ENCODE peak calls at places on chromosomes 2 and 18, in eight cellular contexts. One of them, this sample, is unnamed.

GRCh38 chr18:56329536-56329935 is 308.9 kb downstream of the TXNL1 start:
- DNase-seq in right lobe of liver: no peak
- DNase-seq in tibial artery: no peak
- DNase-seq in heart right ventricle: no peak
- DNase-seq in astrocyte of the spinal cord: no peak
- DNase-seq in GM13977: no peak
- DNase-seq in psoas muscle: no peak
- DNase-seq in left lung: no peak
- DNase-seq in this sample: no peak

GRCh38 chr18:13879937-13880336 is 35.4 kb downstream of the MC2R start:
- DNase-seq in tibial artery: no peak
- DNase-seq in right lobe of liver: no peak
- DNase-seq in heart right ventricle: no peak
- DNase-seq in astrocyte of the spinal cord: no peak
- DNase-seq in psoas muscle: no peak
- DNase-seq in left lung: no peak
- DNase-seq in GM13977: no peak
- DNase-seq in this sample: no peak

GRCh38 chr2:196376984-196377877 is 205.9 kb upstream of the STK17B start:
- DNase-seq in GM13977: peak
- DNase-seq in heart right ventricle: no peak
- DNase-seq in psoas muscle: no peak
- DNase-seq in astrocyte of the spinal cord: peak
- DNase-seq in tibial artery: no peak
- DNase-seq in right lobe of liver: no peak
- DNase-seq in left lung: no peak
- DNase-seq in this sample: no peak

GRCh38 chr2:53784431-53784830 is 2.3 kb downstream of the ASB3 start:
- DNase-seq in psoas muscle: no peak
- DNase-seq in astrocyte of the spinal cord: no peak
- DNase-seq in heart right ventricle: no peak
- DNase-seq in right lobe of liver: no peak
- DNase-seq in GM13977: no peak
- DNase-seq in tibial artery: no peak
- DNase-seq in left lung: no peak
- DNase-seq in this sample: no peak

GRCh38 chr18:79637181-79637920 is 42.3 kb upstream of the CTDP1 start:
- DNase-seq in GM13977: no peak
- DNase-seq in right lobe of liver: no peak
- DNase-seq in psoas muscle: no peak
- DNase-seq in left lung: peak
- DNase-seq in heart right ventricle: no peak
- DNase-seq in astrocyte of the spinal cord: no peak
- DNase-seq in tibial artery: no peak
- DNase-seq in this sample: no peak

GRCh38 chr2:201821080-201821479 is 14.7 kb downstream of the CDK15 start:
- DNase-seq in astrocyte of the spinal cord: no peak
- DNase-seq in right lobe of liver: no peak
- DNase-seq in left lung: no peak
- DNase-seq in GM13977: no peak
- DNase-seq in heart right ventricle: no peak
- DNase-seq in psoas muscle: no peak
- DNase-seq in tibial artery: no peak
- DNase-seq in this sample: no peak

GRCh38 chr18:35236964-35237363 is 3.9 kb upstream of the ZNF397 start:
- DNase-seq in psoas muscle: no peak
- DNase-seq in left lung: no peak
- DNase-seq in tibial artery: no peak
- DNase-seq in right lobe of liver: no peak
- DNase-seq in GM13977: no peak
- DNase-seq in astrocyte of the spinal cord: no peak
- DNase-seq in heart right ventricle: no peak
- DNase-seq in this sample: no peak

GRCh38 chr2:53715568-53715967 is 52.0 kb upstream of the CHAC2 start:
- DNase-seq in astrocyte of the spinal cord: peak
- DNase-seq in psoas muscle: no peak
- DNase-seq in right lobe of liver: no peak
- DNase-seq in heart right ventricle: no peak
- DNase-seq in GM13977: no peak
- DNase-seq in tibial artery: no peak
- DNase-seq in left lung: no peak
- DNase-seq in this sample: no peak

GRCh38 chr2:215606219-215606618 is 170.4 kb upstream of the FN1 start:
- DNase-seq in heart right ventricle: no peak
- DNase-seq in tibial artery: no peak
- DNase-seq in GM13977: no peak
- DNase-seq in psoas muscle: no peak
- DNase-seq in astrocyte of the spinal cord: no peak
- DNase-seq in right lobe of liver: no peak
- DNase-seq in left lung: no peak
- DNase-seq in this sample: no peak

GRCh38 chr2:234952270-234953115 is 676 bp downstream of the SH3BP4 start:
- DNase-seq in heart right ventricle: peak
- DNase-seq in tibial artery: no peak
- DNase-seq in psoas muscle: no peak
- DNase-seq in right lobe of liver: no peak
- DNase-seq in left lung: peak
- DNase-seq in GM13977: no peak
- DNase-seq in astrocyte of the spinal cord: no peak
- DNase-seq in this sample: peak

GRCh38 chr2:127641846-127642510 is 4.0 kb upstream of the GPR17 start:
- DNase-seq in heart right ventricle: no peak
- DNase-seq in right lobe of liver: no peak
- DNase-seq in astrocyte of the spinal cord: no peak
- DNase-seq in GM13977: no peak
- DNase-seq in tibial artery: no peak
- DNase-seq in psoas muscle: no peak
- DNase-seq in left lung: no peak
- DNase-seq in this sample: no peak

GRCh38 chr2:24632175-24632574 is 141.1 kb downstream of the NCOA1 start:
- DNase-seq in psoas muscle: no peak
- DNase-seq in tibial artery: no peak
- DNase-seq in left lung: no peak
- DNase-seq in GM13977: no peak
- DNase-seq in right lobe of liver: no peak
- DNase-seq in astrocyte of the spinal cord: no peak
- DNase-seq in heart right ventricle: no peak
- DNase-seq in this sample: no peak

GRCh38 chr2:48723125-48723524 is 32.4 kb downstream of the LHCGR start:
- DNase-seq in heart right ventricle: no peak
- DNase-seq in psoas muscle: no peak
- DNase-seq in GM13977: no peak
- DNase-seq in right lobe of liver: no peak
- DNase-seq in left lung: no peak
- DNase-seq in astrocyte of the spinal cord: peak
- DNase-seq in tibial artery: no peak
- DNase-seq in this sample: no peak

GRCh38 chr18:63138469-63139340 is 180.9 kb downstream of the BCL2 start:
- DNase-seq in psoas muscle: peak
- DNase-seq in right lobe of liver: no peak
- DNase-seq in astrocyte of the spinal cord: no peak
- DNase-seq in heart right ventricle: peak
- DNase-seq in GM13977: peak
- DNase-seq in tibial artery: no peak
- DNase-seq in left lung: no peak
- DNase-seq in this sample: no peak

GRCh38 chr2:120257522-120257921 is 4.9 kb downstream of the RALB start:
- DNase-seq in left lung: no peak
- DNase-seq in psoas muscle: no peak
- DNase-seq in tibial artery: no peak
- DNase-seq in heart right ventricle: peak
- DNase-seq in astrocyte of the spinal cord: no peak
- DNase-seq in GM13977: no peak
- DNase-seq in right lobe of liver: no peak
- DNase-seq in this sample: no peak

GRCh38 chr2:138209009-138209408 is 244.7 kb downstream of the HNMT start:
- DNase-seq in right lobe of liver: no peak
- DNase-seq in psoas muscle: no peak
- DNase-seq in astrocyte of the spinal cord: peak
- DNase-seq in heart right ventricle: no peak
- DNase-seq in left lung: no peak
- DNase-seq in GM13977: no peak
- DNase-seq in tibial artery: no peak
- DNase-seq in this sample: no peak

GRCh38 chr2:11585071-11585470 is 51.2 kb downstream of the GREB1 start:
- DNase-seq in tibial artery: peak
- DNase-seq in right lobe of liver: no peak
- DNase-seq in heart right ventricle: no peak
- DNase-seq in left lung: no peak
- DNase-seq in psoas muscle: no peak
- DNase-seq in astrocyte of the spinal cord: no peak
- DNase-seq in GM13977: no peak
- DNase-seq in this sample: no peak

DNA sequence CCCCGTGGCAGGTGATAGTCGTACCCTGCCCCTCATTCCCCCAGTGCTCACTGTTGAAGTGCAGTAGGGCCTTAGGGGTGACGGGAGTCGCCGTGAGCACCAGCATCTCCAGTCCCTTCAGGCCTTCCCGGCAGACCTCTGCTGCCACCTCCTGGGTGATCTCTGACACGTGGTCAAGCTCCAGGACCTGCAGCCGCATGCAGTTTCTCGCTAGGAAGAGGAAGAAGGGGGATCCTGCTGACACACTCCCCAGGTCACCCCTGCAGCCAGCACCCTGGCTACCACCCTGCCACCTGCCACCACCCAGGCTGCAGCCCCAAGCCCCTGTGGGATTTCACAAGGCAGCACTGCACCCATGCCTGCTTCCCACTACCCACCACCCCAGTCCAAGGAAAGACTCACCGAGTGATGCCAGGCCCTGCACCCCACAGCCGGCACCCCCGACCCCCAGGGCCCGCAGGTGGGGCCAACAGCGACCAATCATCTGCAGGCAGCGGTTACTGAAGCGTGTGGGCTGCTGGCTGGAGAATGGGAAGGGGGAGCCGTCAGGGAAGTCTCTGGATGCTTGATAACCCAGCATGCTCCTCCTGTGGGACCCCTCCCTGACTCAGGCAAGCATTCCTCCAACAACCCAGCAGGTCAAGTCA is 23.8 kb downstream of the FBXO41 start:
- DNase-seq in astrocyte of the spinal cord: peak
- DNase-seq in left lung: peak
- DNase-seq in right lobe of liver: no peak
- DNase-seq in heart right ventricle: peak
- DNase-seq in tibial artery: no peak
- DNase-seq in psoas muscle: peak
- DNase-seq in GM13977: no peak
- DNase-seq in this sample: peak
- TF ChIP-seq CTCF in astrocyte of the spinal cord: peak
- TF ChIP-seq CTCF in left lung: peak
- TF ChIP-seq CTCF in right lobe of liver: peak
- TF ChIP-seq CTCF in heart right ventricle: no peak
- TF ChIP-seq CTCF in tibial artery: no peak
- TF ChIP-seq CTCF in psoas muscle: peak
- TF ChIP-seq CTCF in GM13977: peak
- TF ChIP-seq CTCF in this sample: peak

DNA sequence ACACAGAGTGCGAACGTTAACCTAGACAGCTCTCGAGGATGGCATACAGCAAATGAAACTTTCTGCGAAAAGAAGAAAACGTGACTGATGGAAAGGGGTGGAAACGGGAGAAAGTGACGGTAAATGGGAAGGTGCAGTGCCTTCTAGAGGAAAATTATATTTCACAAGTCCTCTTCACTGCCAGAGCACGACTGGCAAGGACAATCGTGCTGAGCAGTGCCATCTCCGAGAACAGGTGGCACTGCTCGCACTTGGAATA is 425 bp downstream of the STAT1 start:
- DNase-seq in GM13977: no peak
- DNase-seq in astrocyte of the spinal cord: no peak
- DNase-seq in tibial artery: no peak
- DNase-seq in left lung: no peak
- DNase-seq in heart right ventricle: no peak
- DNase-seq in psoas muscle: no peak
- DNase-seq in right lobe of liver: no peak
- DNase-seq in this sample: no peak
- TF ChIP-seq CTCF in GM13977: no peak
- TF ChIP-seq CTCF in astrocyte of the spinal cord: no peak
- TF ChIP-seq CTCF in tibial artery: no peak
- TF ChIP-seq CTCF in left lung: no peak
- TF ChIP-seq CTCF in heart right ventricle: no peak
- TF ChIP-seq CTCF in psoas muscle: no peak
- TF ChIP-seq CTCF in right lobe of liver: no peak
- TF ChIP-seq CTCF in this sample: no peak

DNA sequence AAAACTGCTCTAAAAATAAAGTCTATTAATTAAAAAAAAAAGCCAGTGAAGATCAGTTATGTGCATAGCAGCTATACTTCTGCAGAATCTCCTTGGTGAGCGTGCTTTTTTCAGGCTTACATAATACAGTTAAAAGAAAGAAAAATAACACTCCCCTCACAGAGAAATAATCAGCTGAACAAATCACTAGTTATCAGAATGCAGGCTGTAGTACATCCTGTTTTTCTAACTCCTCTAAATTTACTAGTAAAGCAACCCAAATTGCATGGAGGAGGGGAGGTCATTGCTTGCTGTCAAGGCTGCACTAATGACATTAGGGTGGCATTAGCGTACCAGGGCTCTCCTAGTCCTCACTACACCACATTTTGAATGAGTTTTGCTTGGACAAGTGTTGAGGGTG is 192.2 kb downstream of the PLCL1 start:
- DNase-seq in right lobe of liver: no peak
- DNase-seq in GM13977: no peak
- DNase-seq in psoas muscle: no peak
- DNase-seq in tibial artery: no peak
- DNase-seq in heart right ventricle: no peak
- DNase-seq in left lung: no peak
- DNase-seq in astrocyte of the spinal cord: no peak
- DNase-seq in this sample: no peak
- TF ChIP-seq CTCF in right lobe of liver: no peak
- TF ChIP-seq CTCF in GM13977: no peak
- TF ChIP-seq CTCF in psoas muscle: no peak
- TF ChIP-seq CTCF in tibial artery: no peak
- TF ChIP-seq CTCF in heart right ventricle: no peak
- TF ChIP-seq CTCF in left lung: no peak
- TF ChIP-seq CTCF in astrocyte of the spinal cord: no peak
- TF ChIP-seq CTCF in this sample: no peak

GRCh38 chr2:796151-796955 is 119.1 kb upstream of the TMEM18 start:
- DNase-seq in psoas muscle: no peak
- DNase-seq in heart right ventricle: no peak
- DNase-seq in tibial artery: no peak
- DNase-seq in left lung: no peak
- DNase-seq in GM13977: no peak
- DNase-seq in right lobe of liver: no peak
- DNase-seq in astrocyte of the spinal cord: no peak
- DNase-seq in this sample: no peak

GRCh38 chr2:792687-793086 is 115.5 kb upstream of the TMEM18 start:
- DNase-seq in tibial artery: no peak
- DNase-seq in astrocyte of the spinal cord: no peak
- DNase-seq in psoas muscle: no peak
- DNase-seq in GM13977: no peak
- DNase-seq in right lobe of liver: no peak
- DNase-seq in left lung: no peak
- DNase-seq in heart right ventricle: no peak
- DNase-seq in this sample: no peak

GRCh38 chr2:793236-793635 is 116.0 kb upstream of the TMEM18 start:
- DNase-seq in tibial artery: no peak
- DNase-seq in astrocyte of the spinal cord: no peak
- DNase-seq in right lobe of liver: no peak
- DNase-seq in GM13977: no peak
- DNase-seq in left lung: no peak
- DNase-seq in heart right ventricle: no peak
- DNase-seq in psoas muscle: no peak
- DNase-seq in this sample: no peak

GRCh38 chr2:795245-796041 is 118.2 kb upstream of the TMEM18 start:
- DNase-seq in astrocyte of the spinal cord: no peak
- DNase-seq in tibial artery: no peak
- DNase-seq in left lung: no peak
- DNase-seq in right lobe of liver: no peak
- DNase-seq in heart right ventricle: no peak
- DNase-seq in GM13977: no peak
- DNase-seq in psoas muscle: peak
- DNase-seq in this sample: no peak

GRCh38 chr2:794554-795244 is 117.5 kb upstream of the TMEM18 start:
- DNase-seq in tibial artery: no peak
- DNase-seq in psoas muscle: no peak
- DNase-seq in GM13977: no peak
- DNase-seq in heart right ventricle: no peak
- DNase-seq in right lobe of liver: no peak
- DNase-seq in left lung: no peak
- DNase-seq in astrocyte of the spinal cord: peak
- DNase-seq in this sample: no peak
- TF ChIP-seq CTCF in tibial artery: no peak
- TF ChIP-seq CTCF in psoas muscle: no peak
- TF ChIP-seq CTCF in GM13977: no peak
- TF ChIP-seq CTCF in heart right ventricle: no peak
- TF ChIP-seq CTCF in right lobe of liver: no peak
- TF ChIP-seq CTCF in left lung: no peak
- TF ChIP-seq CTCF in astrocyte of the spinal cord: no peak
- TF ChIP-seq CTCF in this sample: no peak

This sample was measured in progenitor cell of endocrine pancreas.